ENCODE peak calls at places on chromosomes 4 and X, in nine cellular contexts. V is activated naive CD8-positive, alpha-beta T cell treated with anti-CD3 and anti-CD28 coated beads, Interleukin-2, amount 50 U/mL, for 24 hours; M is IMR-90; D is ELR; U is NCI-H1092 treated with DMSO at 0.1 percent for 48 hours; A is stimulated activated effector memory CD8-positive, alpha-beta T cell treated with anti-CD3 and anti-CD28 coated beads, Interleukin-12 subunit alpha, Interleukin-12 subunit beta, amount 100 ng/mL, for 72 hours; Z is germinal center; E is CD4-positive, alpha-beta memory T cell; X is HT1080. J is an unnamed sample.

GRCh38 chr4:156974264-156974663 is 2.7 kb upstream of the PDGFC start:
- DNase-seq in Z (no peak), X (no peak), M (peak; percentile 74), A (no peak), D (peak; percentile 52), U (no peak), V (no peak), E (no peak), J (no peak)

GRCh38 chr4:3781193-3781886 is 15.2 kb downstream of the ADRA2C start:
- DNase-seq in D (peak; percentile 13), Z (no peak), A (no peak), M (no peak), X (no peak), E (no peak), V (no peak), U (no peak), J (no peak)

GRCh38 chr4:89353514-89353913 is 45.9 kb upstream of the GPRIN3 start:
- DNase-seq in V (no peak), E (no peak), D (no peak), A (no peak), M (no peak), Z (no peak), U (no peak), X (no peak), J (no peak)

GRCh38 chrX:10769696-10770619 is 149.6 kb upstream of the MID1 start:
- DNase-seq in E (no peak), V (no peak), M (peak; percentile 61), A (no peak), D (peak; percentile 25), X (peak; percentile 8), Z (no peak), U (peak; percentile 95), J (no peak)

GRCh38 chr4:88743696-88744095 is 46.1 kb upstream of the NAP1L5 start:
- DNase-seq in D (peak; percentile 80), X (peak; percentile 46), V (no peak), A (no peak), U (no peak), M (peak; percentile 94), Z (no peak), E (no peak), J (no peak)

GRCh38 chrX:131067846-131068745 is 9.9 kb downstream of the ARHGAP36 start:
- DNase-seq in V (no peak), A (no peak), M (no peak), D (no peak), U (no peak), E (no peak), X (no peak), Z (no peak), J (no peak)

GRCh38 chr4:173294444-173294843 is 39.7 kb downstream of the HMGB2 start:
- DNase-seq in D (no peak), X (no peak), U (no peak), A (no peak), Z (no peak), V (no peak), M (no peak), E (no peak), J (no peak)

GRCh38 chr4:71377561-71377960 is 38.7 kb downstream of the SLC4A4 start:
- DNase-seq in A (no peak), X (peak; percentile 70), E (no peak), M (peak; percentile 95), Z (no peak), U (no peak), V (no peak), D (peak; percentile 94), J (no peak)

GRCh38 chr4:83082777-83083176 is 31.8 kb downstream of the PLAC8 start:
- DNase-seq in X (peak; percentile 69), M (no peak), Z (no peak), U (no peak), E (no peak), D (peak; percentile 51), A (no peak), V (no peak), J (no peak)

GRCh38 chr4:77771566-77771965 is 47.6 kb downstream of the CNOT6L start:
- DNase-seq in M (no peak), A (no peak), U (no peak), Z (no peak), E (no peak), V (no peak), D (no peak), X (no peak), J (no peak)

GRCh38 chr4:128796934-128797333 is 12.6 kb upstream of the JADE1 start:
- DNase-seq in E (no peak), D (peak; percentile 36), X (peak; percentile 26), M (no peak), Z (no peak), V (no peak), U (no peak), A (no peak), J (no peak)

GRCh38 chrX:133410555-133410954 is 4.7 kb downstream of the GPC4 start:
- DNase-seq in D (no peak), X (no peak), U (no peak), E (no peak), M (no peak), A (no peak), Z (no peak), V (no peak), J (no peak)

GRCh38 chrX:130575831-130576404 is 174.1 kb downstream of the RBMX2 start:
- DNase-seq in U (peak; percentile 17), D (peak; percentile 43), M (peak; percentile 33), X (no peak), E (no peak), A (peak; percentile 46), V (peak; percentile 8), Z (peak; percentile 12), J (peak; percentile 19)

GRCh38 chrX:48465336-48465933 is 4.6 kb downstream of the SLC38A5 start:
- DNase-seq in V (no peak), E (no peak), Z (no peak), D (peak; percentile 79), M (peak; percentile 96), U (no peak), X (peak; percentile 71), A (no peak), J (no peak)

GRCh38 chr4:124202106-124202505 is 510.4 kb downstream of the ANKRD50 start:
- DNase-seq in Z (no peak), U (no peak), M (peak; percentile 50), V (no peak), E (no peak), A (no peak), D (peak; percentile 15), X (no peak), J (no peak)

GRCh38 chr4:103097112-103097511 is 2.5 kb downstream of the BDH2 start:
- DNase-seq in D (no peak), A (no peak), U (no peak), Z (no peak), X (no peak), M (no peak), E (no peak), V (no peak), J (no peak)

GRCh38 chrX:150146271-150146888 is 208.1 kb upstream of the EOLA2 start:
- DNase-seq in V (no peak), Z (no peak), U (peak; percentile 2), D (peak; percentile 25), X (peak; percentile 23), M (no peak), E (no peak), A (no peak), J (no peak)

GRCh38 chr4:94939791-94940530 is 182.2 kb downstream of the BMPR1B start:
- DNase-seq in U (no peak), V (no peak), A (no peak), M (peak; percentile 51), X (peak; percentile 14), E (no peak), Z (no peak), D (no peak), J (no peak)

GRCh38 chrX:16487620-16488380 is 162.2 kb upstream of the S100G start:
- DNase-seq in A (no peak), M (peak; percentile 66), Z (no peak), D (peak; percentile 70), E (no peak), U (no peak), X (no peak), V (no peak), J (no peak)

GRCh38 chrX:54413753-54414152 is 26.5 kb upstream of the TSR2 start:
- DNase-seq in X (peak; percentile 1), Z (no peak), V (no peak), D (no peak), M (no peak), E (no peak), A (no peak), U (no peak), J (no peak)

GRCh38 chrX:25531096-25531495 is 515.3 kb upstream of the ARX start:
- DNase-seq in E (no peak), V (no peak), X (peak; percentile 62), A (no peak), M (peak; percentile 41), U (no peak), Z (no peak), D (no peak), J (no peak)

GRCh38 chr4:81919238-81919637 is 447.5 kb upstream of the RASGEF1B start:
- DNase-seq in M (peak; percentile 1), Z (peak; percentile 17), A (no peak), D (peak; percentile 12), E (no peak), V (no peak), X (peak; percentile 19), U (peak; percentile 13), J (no peak)

GRCh38 chr4:153684182-153685073 is at the start of gene TLR2:
- DNase-seq in M (no peak), U (no peak), A (peak; percentile 52), V (peak; percentile 68), Z (peak; percentile 81), X (no peak), D (no peak), E (peak; percentile 77), J (peak; percentile 29)

J was measured in GM12892.